ENCODE peak calls at places on chromosomes 5 and 9, in eight cellular contexts. Q, C, K, A, B, G, N and Y are unnamed samples.

GRCh38 chr9:85262333-85262732 is 479.4 kb downstream of the AGTPBP1 start:
- DNase-seq in Q (no peak), C (no peak), K (no peak), A (no peak), B (no peak), G (no peak), N (no peak), Y (no peak)

GRCh38 chr9:95132406-95133350 is 184.8 kb downstream of the FANCC start:
- DNase-seq in Q (no peak), C (no peak), K (no peak), A (no peak), B (no peak), G (no peak), N (peak; percentile 46), Y (no peak)

GRCh38 chr5:147949711-147950573 is 43.6 kb upstream of the C5orf46 start:
- DNase-seq in Q (no peak), C (no peak), K (no peak), A (peak; percentile 75), B (peak; percentile 33), G (peak; percentile 25), N (no peak), Y (no peak)

GRCh38 chr9:127637322-127637847 is 25.3 kb downstream of the STXBP1 start:
- DNase-seq in Q (no peak), C (no peak), K (no peak), A (no peak), B (no peak), G (no peak), N (no peak), Y (peak; percentile 15)

GRCh38 chr9:4994166-4994890 is 9.3 kb downstream of the JAK2 start:
- DNase-seq in Q (no peak), C (no peak), K (no peak), A (no peak), B (no peak), G (no peak), N (no peak), Y (no peak)

GRCh38 chr9:127035423-127035822 is 87.0 kb downstream of the ANGPTL2 start:
- DNase-seq in Q (no peak), C (no peak), K (no peak), A (no peak), B (no peak), G (no peak), N (peak; percentile 89), Y (peak; percentile 32)

GRCh38 chr5:96297867-96298266 is 135.2 kb downstream of the PCSK1 start:
- DNase-seq in Q (no peak), C (no peak), K (no peak), A (no peak), B (no peak), G (no peak), N (peak; percentile 69), Y (no peak)

GRCh38 chr9:131403493-131403773 is 9.5 kb downstream of the PRRC2B start:
- DNase-seq in Q (no peak), C (no peak), K (no peak), A (no peak), B (no peak), G (no peak), N (no peak), Y (no peak)

GRCh38 chr5:36396640-36397039 is 94.9 kb upstream of the RANBP3L start:
- DNase-seq in Q (no peak), C (no peak), K (no peak), A (no peak), B (no peak), G (no peak), N (no peak), Y (no peak)

GRCh38 chr9:125681657-125682056 is 25.4 kb downstream of the MAPKAP1 start:
- DNase-seq in Q (no peak), C (no peak), K (no peak), A (no peak), B (no peak), G (no peak), N (no peak), Y (no peak)

GRCh38 chr5:61809651-61810050 is 477.6 kb downstream of the ZSWIM6 start:
- DNase-seq in Q (peak; percentile 55), C (peak; percentile 56), K (no peak), A (no peak), B (no peak), G (no peak), N (no peak), Y (no peak)

GRCh38 chr5:151799407-151799806 is 27.7 kb downstream of the G3BP1 start:
- DNase-seq in Q (no peak), C (no peak), K (no peak), A (no peak), B (no peak), G (no peak), N (no peak), Y (no peak)

GRCh38 chr5:173884402-173885053 is 3.6 kb upstream of the CPEB4 start:
- DNase-seq in Q (peak; percentile 71), C (no peak), K (no peak), A (no peak), B (no peak), G (no peak), N (no peak), Y (peak; percentile 77)

GRCh38 chr9:33007755-33008154 is 6.3 kb upstream of the APTX start:
- DNase-seq in Q (no peak), C (no peak), K (no peak), A (no peak), B (no peak), G (no peak), N (no peak), Y (no peak)

GRCh38 chr5:111135946-111136345 is 43.8 kb downstream of the WDR36 start:
- DNase-seq in Q (no peak), C (no peak), K (no peak), A (no peak), B (no peak), G (no peak), N (no peak), Y (no peak)

GRCh38 chr5:60856059-60856458 is 12.0 kb upstream of the ELOVL7 start:
- DNase-seq in Q (no peak), C (no peak), K (no peak), A (no peak), B (no peak), G (no peak), N (no peak), Y (no peak)

GRCh38 chr5:178988436-178989220 is 6.5 kb downstream of the GRM6 start:
- DNase-seq in Q (no peak), C (no peak), K (peak; percentile 51), A (no peak), B (no peak), G (no peak), N (no peak), Y (no peak)

GRCh38 chr5:159156839-159157238 is 52.5 kb downstream of the RNF145 start:
- DNase-seq in Q (no peak), C (no peak), K (no peak), A (peak; percentile 89), B (peak; percentile 57), G (peak; percentile 32), N (no peak), Y (peak; percentile 10)

DNA sequence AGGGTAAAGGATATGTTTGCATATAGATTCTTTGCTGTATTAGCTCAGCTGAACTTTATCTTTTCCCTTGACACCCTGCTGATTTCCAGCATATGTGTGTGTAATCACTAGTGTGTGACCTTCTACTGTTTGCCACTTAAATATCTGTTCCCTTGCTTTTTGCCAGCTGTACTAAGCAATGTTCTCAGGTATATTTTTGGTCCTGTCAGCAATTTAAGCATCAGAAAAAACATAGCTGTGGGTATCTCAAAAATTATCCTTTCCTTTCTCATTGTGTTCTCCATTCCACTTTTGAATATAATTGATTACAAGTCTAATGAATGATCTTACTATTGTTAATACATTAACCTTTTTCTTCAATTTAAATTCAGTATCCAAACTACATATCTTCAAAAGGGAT is 59.2 kb upstream of the CDH10 start:
- DNase-seq in Q (no peak), C (no peak), K (no peak), A (no peak), B (no peak), G (no peak), N (no peak), Y (no peak)
- H3K4me3 ChIP-seq in Q (no peak overlapping the region), C (no peak overlapping the region), K (no peak overlapping the region), A (no peak overlapping the region), B (no peak overlapping the region), G (no peak overlapping the region), N (no peak overlapping the region), Y (no peak overlapping the region)

GRCh38 chr5:40480392-40480791 is 199.3 kb upstream of the PTGER4 start:
- DNase-seq in Q (no peak), C (no peak), K (no peak), A (no peak), B (no peak), G (no peak), N (no peak), Y (no peak)
- TF ChIP-seq POLR2AphosphoS5 in Q (no peak), C (no peak), K (no peak), A (no peak), B (no peak), G (no peak), N (no peak), Y (no peak)

GRCh38 chr5:93676707-93677106 is 64.7 kb downstream of the POU5F2 start:
- DNase-seq in Q (no peak), C (no peak), K (no peak), A (peak; percentile 6), B (no peak), G (no peak), N (no peak), Y (no peak)
- H3K4me1 ChIP-seq in Q (no peaks in the 10 kb centered on the region), C (no peaks in the 10 kb centered on the region), K (peaks cover 4% of the 10 kb centered on the region), A (peaks cover 15% of the 10 kb centered on the region), B (peaks cover 20% of the 10 kb centered on the region), G (no peaks in the 10 kb centered on the region), N (peaks cover 21% of the 10 kb centered on the region), Y (peaks cover 3% of the 10 kb centered on the region)

DNA sequence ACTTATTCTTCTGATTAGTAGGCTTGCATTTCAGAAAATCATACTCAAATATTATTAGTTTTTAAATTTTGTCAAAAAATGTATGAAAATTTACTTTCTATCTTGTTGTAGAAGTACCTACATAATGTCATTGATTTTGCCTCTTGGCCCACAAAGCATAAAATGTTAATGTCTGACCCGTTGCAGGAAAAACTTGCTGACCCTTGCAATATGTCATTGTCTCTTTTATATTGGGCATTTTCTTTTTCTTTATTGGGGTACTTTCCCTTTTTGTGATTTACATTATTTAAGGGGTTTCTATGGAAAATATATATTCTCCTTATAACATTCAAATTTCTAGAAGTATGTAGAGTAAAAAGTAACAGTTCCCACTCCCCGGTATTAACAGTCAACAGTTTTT is 243.0 kb downstream of the ARHGAP26 start:
- DNase-seq in Q (no peak), C (no peak), K (no peak), A (no peak), B (no peak), G (no peak), N (no peak), Y (no peak)
- H3K4me3 ChIP-seq in Q (no peak overlapping the region), C (no peak overlapping the region), K (no peak overlapping the region), A (no peak overlapping the region), B (no peak overlapping the region), G (no peak overlapping the region), N (no peak overlapping the region), Y (no peak overlapping the region)